ENCODE peak calls at places on chromosomes 11 and 22, in five cellular contexts. G is Peyer's patch; Q is CD8-positive, alpha-beta memory T cell; K is neuronal stem cell; B is CD4-positive, alpha-beta memory T cell. U is an unnamed sample. For H3K36me3, the result is how much of the 10 kb centered on the place peaks cover.

GRCh38 chr11:2091112-2091746 is 48.0 kb downstream of the IGF2 start:
- DNase-seq in G (no peak), Q (no peak), K (no peak), B (no peak), U (no peak)

GRCh38 chr11:67117667-67118058 is 1.4 kb upstream of the KDM2A start:
- DNase-seq in G (peak), Q (peak), K (no peak), B (peak), U (peak)

GRCh38 chr11:8098879-8099278 is 17.9 kb downstream of the TUB start:
- DNase-seq in G (no peak), Q (no peak), K (no peak), B (no peak), U (no peak)

GRCh38 chr11:60855726-60856633 is at the start of gene PTGDR2:
- DNase-seq in G (no peak), Q (no peak), K (no peak), B (no peak), U (no peak)

GRCh38 chr11:7575841-7576451 is 62.1 kb downstream of the PPFIBP2 start:
- DNase-seq in G (no peak), Q (no peak), K (no peak), B (no peak), U (no peak)

GRCh38 chr22:46583571-46583970 is 36.6 kb upstream of the GRAMD4 start:
- DNase-seq in G (no peak), Q (no peak), K (no peak), B (no peak), U (no peak)

GRCh38 chr11:75279273-75279672 is 38.7 kb downstream of the TPBGL start:
- DNase-seq in G (no peak), Q (no peak), K (no peak), B (no peak), U (no peak)

GRCh38 chr11:597166-597725 is 18.5 kb downstream of the IRF7 start:
- DNase-seq in G (no peak), Q (no peak), K (no peak), B (no peak), U (no peak)

GRCh38 chr11:27209562-27210005 is 153.4 kb downstream of the CCDC34 start:
- DNase-seq in G (no peak), Q (no peak), K (no peak), B (no peak), U (no peak)

GRCh38 chr11:8357505-8357888 is 93.8 kb upstream of the LMO1 start:
- DNase-seq in G (no peak), Q (no peak), K (no peak), B (no peak), U (no peak)

GRCh38 chr11:120431633-120432032 is 79.9 kb upstream of the GRIK4 start:
- DNase-seq in G (no peak), Q (no peak), K (no peak), B (no peak), U (peak)

GRCh38 chr11:61828629-61829407 is 718 bp downstream of the FADS2 start:
- DNase-seq in G (peak), Q (no peak), K (peak), B (peak), U (no peak)

GRCh38 chr22:35306350-35306967 is 6.8 kb downstream of the TOM1 start:
- DNase-seq in G (no peak), Q (no peak), K (peak), B (no peak), U (peak)

GRCh38 chr11:62432695-62433094 is 13.9 kb downstream of the SCGB1A1 start:
- DNase-seq in G (no peak), Q (no peak), K (no peak), B (no peak), U (no peak)

GRCh38 chr11:65316311-65316978 is 1.8 kb downstream of the CDC42EP2 start:
- DNase-seq in G (no peak), Q (no peak), K (no peak), B (no peak), U (no peak)

GRCh38 chr11:65315866-65316233 is 1.2 kb downstream of the CDC42EP2 start:
- DNase-seq in G (no peak), Q (no peak), K (no peak), B (no peak), U (no peak)

GRCh38 chr11:65314501-65315203 is at the start of gene CDC42EP2:
- DNase-seq in G (peak), Q (peak), K (peak), B (peak), U (peak)

GRCh38 chr11:65315204-65315865 is 669 bp downstream of the CDC42EP2 start:
- DNase-seq in G (peak), Q (peak), K (peak), B (peak), U (peak)

DNA sequence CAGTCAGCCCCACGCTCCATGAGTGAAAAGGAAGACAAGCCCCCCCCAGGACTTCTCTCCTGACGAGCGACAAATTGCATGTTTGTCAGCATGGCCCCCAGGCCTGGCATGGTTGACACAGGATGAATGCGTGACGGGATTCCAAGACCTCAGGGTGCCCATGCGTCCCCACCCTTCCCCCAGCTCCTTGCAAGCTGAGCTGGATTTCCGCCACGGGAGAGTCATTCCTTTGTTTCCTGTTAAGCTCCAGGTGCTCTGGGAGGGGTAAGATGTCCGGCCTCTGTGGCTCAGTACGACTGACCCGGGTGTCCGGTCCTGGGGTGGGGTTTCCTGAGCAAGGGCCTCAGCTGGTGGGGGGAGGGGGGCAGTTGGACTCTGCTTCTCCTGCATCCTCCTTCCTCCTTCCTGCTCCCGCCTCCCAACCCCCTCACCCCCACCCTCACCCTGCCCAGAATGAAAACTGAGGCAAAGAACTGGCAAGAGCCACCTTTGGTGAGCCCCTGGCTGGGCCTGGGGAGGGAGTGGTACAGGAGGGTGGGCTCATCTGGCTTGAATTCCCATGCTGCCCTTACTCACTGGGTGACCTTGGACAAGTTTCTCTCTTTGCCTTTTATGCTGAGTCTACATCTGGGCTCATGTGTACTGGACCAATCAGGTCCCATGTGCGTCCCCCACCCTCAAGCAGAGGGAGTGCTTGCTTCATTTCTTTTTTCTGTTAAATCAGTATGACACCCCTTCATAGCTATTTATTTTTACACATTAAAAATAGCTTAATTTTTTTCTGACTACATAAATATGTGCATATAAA is 2.5 kb downstream of the CDC42EP2 start:
- DNase-seq in G (no peak), Q (no peak), K (no peak), B (no peak), U (no peak)
- H3K27ac ChIP-seq in G (peak), Q (no peak), K (no peak), B (no peak), U (no peak)

GRCh38 chr22:28793976-28794584 is 6.3 kb downstream of the XBP1 start:
- DNase-seq in G (no peak), Q (no peak), K (no peak), B (no peak), U (no peak)
- H3K36me3 ChIP-seq in G (under half), Q (under half), K (half or more), B (under half), U (under half)

DNA sequence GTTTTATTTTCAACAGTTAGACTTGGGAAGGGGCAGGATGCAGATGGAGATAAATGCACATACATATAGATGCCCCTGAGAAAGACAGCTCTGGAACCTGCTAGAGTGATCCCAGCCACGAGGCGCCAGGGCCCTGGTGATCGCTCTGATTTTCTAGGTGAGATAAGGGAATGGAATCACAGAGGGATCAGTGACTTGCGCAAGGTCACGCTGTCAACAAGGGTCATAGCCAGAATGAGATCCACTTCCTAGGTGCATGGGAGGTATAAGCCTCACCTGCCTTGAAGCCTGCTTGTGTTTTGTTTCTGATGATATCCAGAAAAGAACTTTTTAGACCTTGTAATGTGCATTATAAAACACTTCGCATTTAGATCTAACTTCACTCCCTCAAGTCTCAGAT is 47.5 kb downstream of the ZBTB16 start:
- DNase-seq in G (no peak), Q (no peak), K (no peak), B (no peak), U (no peak)
- H3K27ac ChIP-seq in G (no peak), Q (no peak), K (no peak), B (no peak), U (no peak)

DNA sequence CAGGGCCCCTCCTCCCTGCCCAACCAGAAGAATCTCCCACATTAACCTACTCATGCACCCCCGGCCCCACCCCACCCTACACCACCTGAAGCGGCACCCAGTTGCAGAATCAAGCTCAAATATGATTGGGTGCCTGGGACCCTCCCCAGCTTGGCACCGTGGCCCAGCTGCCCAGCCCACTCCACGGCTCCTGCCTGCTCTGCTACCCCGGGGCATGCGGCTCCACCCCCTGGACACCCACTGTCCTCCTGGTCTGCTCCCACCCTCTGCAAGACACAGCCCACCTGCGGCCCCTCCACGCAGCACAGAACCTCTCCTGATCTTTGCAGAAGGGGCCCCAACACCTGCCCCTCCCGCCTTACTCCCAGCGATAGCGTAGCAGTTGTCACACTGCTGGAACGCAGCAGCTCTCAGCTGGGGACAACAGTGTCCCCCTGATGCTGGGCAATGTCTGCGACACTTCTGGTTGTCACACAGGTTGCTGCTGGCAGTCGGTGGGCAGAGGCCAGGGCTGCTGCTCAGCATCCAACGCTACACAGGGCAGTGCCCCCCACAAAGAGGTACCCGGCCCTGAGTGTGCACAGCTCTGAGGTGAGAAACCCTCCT is 32.0 kb upstream of the TESMIN start:
- DNase-seq in G (no peak), Q (no peak), K (no peak), B (no peak), U (no peak)
- H3K36me3 ChIP-seq in G (under half), Q (under half), K (under half), B (under half), U (under half)